ENCODE peak calls at places on chromosomes 12 and 14, in five cellular contexts. D, P, W, V and O are unnamed samples.

GRCh38 chr14:56195727-56196126 is 77.5 kb downstream of the PELI2 start:
- DNase-seq in D (peak; percentile 77), P (no peak), W (no peak), V (peak; percentile 14), O (peak; percentile 83)

GRCh38 chr14:74934476-74935339 is 11.6 kb upstream of the RPS6KL1 start:
- DNase-seq in D (no peak), P (no peak), W (peak; percentile 30), V (no peak), O (peak; percentile 75)

GRCh38 chr12:110279976-110280783 is 867 bp upstream of the ATP2A2 start:
- DNase-seq in D (peak; percentile 38), P (peak; percentile 68), W (peak; percentile 78), V (peak; percentile 77), O (no peak)

GRCh38 chr14:36942522-36943245 is 229.7 kb downstream of the SLC25A21 start:
- DNase-seq in D (peak; percentile 46), P (no peak), W (no peak), V (peak; percentile 73), O (peak; percentile 37)

GRCh38 chr14:30957813-30958370 is 67.6 kb upstream of the AP4S1 start:
- DNase-seq in D (no peak), P (no peak), W (no peak), V (no peak), O (no peak)

GRCh38 chr12:13981296-13981962 is at the start of gene GRIN2B:
- DNase-seq in D (no peak), P (peak; percentile 27), W (peak; percentile 76), V (no peak), O (no peak)

GRCh38 chr12:118058881-118059644 is 1.9 kb downstream of the WSB2 start:
- DNase-seq in D (peak; percentile 75), P (no peak), W (no peak), V (peak; percentile 88), O (peak; percentile 82)

GRCh38 chr14:69059658-69060648 is 80.9 kb upstream of the ACTN1 start:
- DNase-seq in D (peak; percentile 98), P (peak; percentile 72), W (no peak), V (peak; percentile 99), O (peak; percentile 93)

GRCh38 chr12:63150255-63151060 is 543 bp downstream of the AVPR1A start:
- DNase-seq in D (no peak), P (peak; percentile 22), W (peak; percentile 80), V (peak; percentile 11), O (no peak)

GRCh38 chr12:31289443-31289842 is 36.5 kb downstream of the SINHCAF start:
- DNase-seq in D (no peak), P (no peak), W (no peak), V (no peak), O (no peak)

GRCh38 chr12:60174914-60175313 is 579.1 kb downstream of the SLC16A7 start:
- DNase-seq in D (peak; percentile 18), P (no peak), W (no peak), V (peak; percentile 39), O (peak; percentile 30)

GRCh38 chr14:94540031-94540794 is 21.0 kb upstream of the SERPINA4 start:
- DNase-seq in D (no peak), P (no peak), W (no peak), V (peak; percentile 13), O (peak; percentile 14)

GRCh38 chr12:98814254-98814653 is 169.2 kb downstream of the APAF1 start:
- DNase-seq in D (peak; percentile 70), P (no peak), W (no peak), V (no peak), O (peak; percentile 75)

GRCh38 chr12:14577344-14577743 is 9.7 kb upstream of the PLBD1 start:
- DNase-seq in D (peak; percentile 62), P (no peak), W (no peak), V (peak; percentile 13), O (no peak)

GRCh38 chr14:92819011-92819410 is 24.9 kb downstream of the GOLGA5 start:
- DNase-seq in D (no peak), P (no peak), W (no peak), V (no peak), O (no peak)

GRCh38 chr12:49974677-49975369 is 2.1 kb downstream of the AQP6 start:
- DNase-seq in D (no peak), P (no peak), W (no peak), V (no peak), O (no peak)

GRCh38 chr12:6233121-6233971 is 33.1 kb downstream of the CD9 start:
- DNase-seq in D (no peak), P (no peak), W (no peak), V (no peak), O (peak; percentile 22)

GRCh38 chr12:12182926-12183325 is 83.9 kb downstream of the LRP6 start:
- DNase-seq in D (peak; percentile 90), P (no peak), W (no peak), V (peak; percentile 51), O (peak; percentile 93)

DNA sequence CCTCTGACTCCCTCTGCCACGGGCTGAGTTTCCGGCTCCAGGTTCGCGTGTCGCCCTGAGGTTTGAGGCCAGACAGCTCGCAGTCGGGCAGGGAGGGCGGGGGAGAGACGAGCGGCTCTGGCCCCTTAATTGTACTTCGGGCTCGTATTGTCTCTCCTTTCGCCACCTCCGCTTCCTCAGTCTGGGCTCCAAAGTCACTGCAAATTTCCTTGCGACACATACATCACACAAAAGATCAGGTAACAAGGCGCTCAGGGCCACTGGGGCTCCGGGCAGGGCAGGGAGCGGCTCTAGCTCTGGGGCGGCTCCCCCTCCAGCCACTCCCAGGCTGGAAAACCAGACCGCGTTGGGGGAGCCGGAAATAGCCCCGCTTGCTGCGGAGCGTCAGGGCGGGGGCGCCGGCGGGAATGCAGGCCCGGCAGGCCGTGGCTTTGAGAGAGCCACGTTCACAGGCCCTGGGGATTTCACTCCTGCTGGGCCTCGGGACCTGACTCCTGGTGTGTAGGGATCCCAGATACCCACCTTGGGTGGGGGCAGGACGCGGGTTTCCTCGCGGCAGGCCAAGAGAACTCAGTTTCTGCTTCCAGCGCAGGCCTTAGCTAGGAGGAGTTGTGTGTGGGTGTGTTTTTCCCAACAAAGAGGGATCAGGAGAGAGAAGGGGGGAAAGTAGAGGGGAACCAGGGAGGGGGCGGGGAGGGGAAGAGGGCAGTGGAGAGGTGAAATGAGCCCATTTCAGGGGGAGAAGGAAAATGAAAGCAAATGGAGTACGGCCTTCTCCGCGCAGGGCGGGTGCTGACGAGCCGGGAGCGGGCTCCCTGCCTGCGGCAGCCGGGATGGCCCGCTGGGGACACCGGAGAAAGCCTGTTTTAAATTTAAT is 4.4 kb upstream of the HOXC9 start:
- DNase-seq in D (no peak), P (peak; percentile 71), W (peak; percentile 88), V (peak; percentile 64), O (no peak)
- TF ChIP-seq EZH2 in D (peak; percentile 56), P (peak; percentile 19), W (peak; percentile 62), V (no peak), O (peak; percentile 8)

DNA sequence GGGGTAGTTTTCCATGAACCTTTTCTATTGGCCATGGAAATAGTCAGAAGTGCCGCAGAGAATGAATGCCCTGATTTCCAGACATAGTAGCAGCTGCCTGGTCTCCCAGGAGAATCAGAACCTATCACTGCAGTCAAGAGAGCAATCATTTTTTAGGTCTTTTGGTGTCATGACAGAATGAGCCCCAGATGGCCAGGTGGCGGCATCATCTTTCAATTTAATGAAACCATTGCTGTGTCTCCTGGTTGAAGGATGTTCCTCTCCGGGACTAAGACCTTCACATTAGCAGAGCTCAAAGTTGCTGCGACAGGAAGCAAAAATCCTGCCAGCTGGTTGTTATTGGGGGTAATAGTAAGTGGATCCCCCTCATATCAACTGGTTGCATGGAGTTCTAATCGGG is 18.8 kb downstream of the TNFAIP2 start:
- DNase-seq in D (no peak), P (no peak), W (no peak), V (no peak), O (no peak)
- H3K4me2 ChIP-seq in D (no peak overlapping the region), P (no peak overlapping the region), W (no peak overlapping the region), V (no peak overlapping the region), O (no peak overlapping the region)

GRCh38 chr14:100573757-100574641 is 13.2 kb downstream of the BEGAIN start:
- DNase-seq in D (no peak), P (no peak), W (no peak), V (no peak), O (no peak)
- TF ChIP-seq EZH2 in D (no peak), P (no peak), W (no peak), V (no peak), O (no peak)

GRCh38 chr14:89435527-89436273 is 18.7 kb upstream of the FOXN3 start:
- DNase-seq in D (peak; percentile 45), P (no peak), W (no peak), V (no peak), O (peak; percentile 51)
- H3K4me2 ChIP-seq in D (no peak overlapping the region), P (no peak overlapping the region), W (no peak overlapping the region), V (no peak overlapping the region), O (no peak overlapping the region)

DNA sequence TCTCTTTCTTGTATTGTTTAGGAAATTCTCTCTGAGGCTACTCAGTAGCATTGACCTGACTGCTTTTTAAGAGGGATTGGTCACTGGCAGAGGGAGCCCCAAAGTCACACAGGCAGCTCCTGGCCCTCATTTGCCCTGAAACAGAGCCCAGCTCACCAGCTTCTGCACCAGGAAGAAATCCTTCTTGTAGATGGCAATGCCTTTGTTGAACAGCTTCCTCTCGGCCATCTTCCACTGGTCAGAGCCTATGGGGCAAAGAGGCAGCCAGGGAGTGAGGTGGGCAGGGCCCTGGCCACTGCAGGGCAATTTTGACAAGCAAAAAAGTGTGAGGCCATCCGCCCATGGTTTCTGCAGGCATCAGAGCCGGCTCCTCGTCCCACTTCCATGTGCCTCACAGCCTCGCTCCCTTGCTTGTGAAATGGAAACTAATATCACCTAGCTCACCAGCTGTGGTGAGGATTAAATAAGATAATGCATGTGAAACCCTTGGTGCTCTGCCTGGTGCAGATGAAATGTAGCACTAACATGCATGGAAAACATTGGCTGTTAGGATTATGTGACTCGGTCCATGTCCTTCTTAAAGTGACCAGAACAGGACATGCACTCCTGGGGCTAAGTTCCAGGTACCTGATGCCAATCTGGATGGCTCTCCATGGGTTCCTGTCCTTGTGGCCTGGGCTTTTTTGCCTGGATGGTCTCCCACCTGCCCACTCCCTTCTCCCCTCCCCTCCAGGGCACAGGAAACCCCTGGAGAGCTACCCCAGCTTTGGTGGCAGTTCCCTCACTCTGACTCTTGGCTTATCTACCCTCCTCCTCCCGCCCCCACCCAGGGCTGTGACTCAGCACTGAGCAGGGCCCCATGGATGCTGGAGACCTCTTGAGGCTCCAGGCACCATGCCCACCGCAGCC is 11.2 kb upstream of the PNMA1 start:
- DNase-seq in D (peak; percentile 66), P (peak; percentile 25), W (no peak), V (peak; percentile 68), O (peak; percentile 81)
- TF ChIP-seq EZH2 in D (no peak), P (no peak), W (no peak), V (no peak), O (no peak)